ENCODE peak calls at places on chromosomes 16 and 17, in seven cellular contexts. P is EL; X is renal cortical epithelial cell; F is HCT116; C is NCI-H226; D is adrenal gland; Z is activated CD4-positive, alpha-beta T cell treated with anti-CD3 and anti-CD28 coated beads for 24 hours. J is an unnamed sample.
A peak's percentile ranks its signal among the peaks of the same experiment; 100 is the strongest.

GRCh38 chr16:69567031-69567680 is 1.4 kb downstream of the NFAT5 start:
- DNase-seq in P (peak; percentile 7), C (no peak), Z (no peak), F (no peak), D (peak; percentile 38), X (peak; percentile 62), J (peak; percentile 40)

GRCh38 chr17:37399404-37399803 is 7.2 kb downstream of the ACACA start:
- DNase-seq in D (no peak), F (no peak), Z (no peak), C (peak; percentile 86), P (peak; percentile 32), X (no peak), J (no peak)

GRCh38 chr16:11084484-11085024 is 140.2 kb downstream of the CLEC16A start:
- DNase-seq in F (peak; percentile 58), D (peak; percentile 52), P (peak; percentile 88), Z (no peak), C (peak; percentile 71), X (peak; percentile 95), J (no peak)

GRCh38 chr16:84448444-84448843 is 56.0 kb downstream of the MEAK7 start:
- DNase-seq in P (no peak), C (no peak), X (no peak), Z (no peak), D (no peak), F (no peak), J (no peak)

GRCh38 chr17:13671341-13671740 is 69.6 kb upstream of the HS3ST3A1 start:
- DNase-seq in D (no peak), X (no peak), F (no peak), C (peak; percentile 68), Z (no peak), P (no peak), J (no peak)

GRCh38 chr17:49696233-49696761 is 11.5 kb downstream of the SLC35B1 start:
- DNase-seq in D (no peak), C (no peak), X (no peak), Z (peak; percentile 57), F (no peak), P (no peak), J (no peak)

GRCh38 chr16:53482123-53482522 is 20.9 kb downstream of the AKTIP start:
- DNase-seq in X (no peak), D (no peak), Z (no peak), P (no peak), F (no peak), C (no peak), J (no peak)

GRCh38 chr17:3750926-3751325 is 27.2 kb downstream of the HASPIN start:
- DNase-seq in Z (no peak), X (no peak), P (no peak), D (no peak), C (no peak), F (no peak), J (no peak)

GRCh38 chr16:69448470-69449193 is 24.2 kb downstream of the CYB5B start:
- DNase-seq in D (no peak), Z (no peak), P (peak; percentile 38), X (peak; percentile 38), C (no peak), F (no peak), J (no peak)

GRCh38 chr16:477758-478157 is 49.8 kb upstream of the CAPN15 start:
- DNase-seq in D (peak; percentile 68), F (no peak), C (no peak), P (no peak), Z (no peak), X (peak; percentile 83), J (no peak)

GRCh38 chr16:65634291-65634690 is 512.4 kb upstream of the CDH11 start:
- DNase-seq in X (no peak), D (no peak), Z (no peak), F (no peak), P (peak; percentile 19), C (peak; percentile 15), J (no peak)

GRCh38 chr17:39737761-39738567 is at the start of gene GRB7:
- DNase-seq in X (peak; percentile 60), C (peak; percentile 75), D (no peak), P (no peak), F (peak; percentile 57), Z (no peak), J (no peak)

GRCh38 chr16:88695218-88695617 is 8.9 kb upstream of the SNAI3 start:
- DNase-seq in C (no peak), F (no peak), Z (no peak), X (no peak), D (no peak), P (no peak), J (no peak)

GRCh38 chr17:57782642-57783337 is 37.7 kb upstream of the CCDC182 start:
- DNase-seq in P (no peak), F (no peak), X (no peak), C (no peak), D (no peak), Z (no peak), J (no peak)

GRCh38 chr16:23122107-23122506 is 27.1 kb downstream of the USP31 start:
- DNase-seq in P (no peak), F (no peak), Z (no peak), D (no peak), C (no peak), X (no peak), J (no peak)

GRCh38 chr16:52805559-52806168 is 247.0 kb downstream of the CHD9NB start:
- DNase-seq in C (no peak), P (no peak), D (no peak), F (no peak), X (no peak), Z (no peak), J (no peak)

GRCh38 chr17:5705876-5706420 is 121.6 kb upstream of the NLRP1 start:
- DNase-seq in Z (no peak), X (no peak), C (no peak), F (no peak), P (no peak), D (no peak), J (no peak)

GRCh38 chr17:34318474-34318873 is 761 bp upstream of the CCL8 start:
- DNase-seq in Z (no peak), P (no peak), C (no peak), F (peak; percentile 4), D (no peak), X (no peak), J (no peak)

GRCh38 chr17:66383353-66383752 is 80.9 kb downstream of the PRKCA start:
- DNase-seq in F (no peak), X (no peak), Z (no peak), P (peak; percentile 77), C (no peak), D (no peak), J (no peak)

GRCh38 chr17:51152766-51153209 is 571 bp upstream of the NME1 start:
- DNase-seq in C (peak; percentile 13), Z (no peak), X (peak; percentile 42), F (no peak), P (peak; percentile 44), D (peak; percentile 40), J (no peak)

GRCh38 chr16:11973065-11973464 is 3.5 kb upstream of the SNX29 start:
- DNase-seq in C (no peak), F (no peak), P (no peak), Z (no peak), D (no peak), X (no peak), J (no peak)

GRCh38 chr17:45357364-45357997 is 40.7 kb upstream of the MAP3K14 start:
- DNase-seq in Z (no peak), X (no peak), C (no peak), D (no peak), F (no peak), P (no peak), J (no peak)

GRCh38 chr16:57379579-57379978 is 7.3 kb downstream of the CX3CL1 start:
- DNase-seq in F (no peak), Z (no peak), X (peak; percentile 51), C (peak; percentile 87), P (no peak), D (no peak), J (peak; percentile 30)

GRCh38 chr17:50534222-50534978 is 1.9 kb downstream of the EPN3 start:
- DNase-seq in P (no peak), F (peak; percentile 55), D (peak; percentile 77), Z (no peak), X (peak; percentile 51), C (no peak), J (peak; percentile 26)

GRCh38 chr16:72242757-72243156 is 70.8 kb upstream of the PMFBP1 start:
- DNase-seq in D (no peak), X (no peak), Z (no peak), C (no peak), P (no peak), F (no peak), J (no peak)

GRCh38 chr17:73121513-73121912 is 29.0 kb upstream of the SLC39A11 start:
- DNase-seq in F (no peak), C (no peak), P (no peak), D (no peak), Z (no peak), X (no peak), J (no peak)

GRCh38 chr17:2049333-2050245 is 5.3 kb upstream of the HIC1 start:
- DNase-seq in D (peak; percentile 90), C (peak; percentile 64), F (no peak), P (peak; percentile 80), X (peak; percentile 54), Z (peak; percentile 80), J (peak; percentile 85)

GRCh38 chr17:42679492-42680330 is 1.9 kb downstream of the CCR10 start:
- DNase-seq in P (peak; percentile 83), D (peak; percentile 80), X (peak; percentile 44), C (peak; percentile 7), F (no peak), Z (peak; percentile 37), J (peak; percentile 63)

GRCh38 chr16:69404275-69404805 is 18.5 kb upstream of the TERF2 start:
- DNase-seq in C (peak; percentile 51), D (peak; percentile 74), F (peak; percentile 95), P (peak; percentile 62), X (peak; percentile 85), Z (no peak), J (peak; percentile 90)

GRCh38 chr17:6815775-6816174 is 15.8 kb downstream of the TEKT1 start:
- DNase-seq in C (no peak), X (no peak), F (no peak), Z (no peak), P (no peak), D (peak; percentile 45), J (no peak)